ENCODE peak calls at places on chromosomes 11 and 22, in five cellular contexts. Q, T, Y, M and S are unnamed samples. For H3K36me3, the result is how much of the 10 kb centered on the place peaks cover.

GRCh38 chr11:67291481-67292381 is 2.6 kb downstream of the ANKRD13D start:
- DNase-seq in Q (no peak), Y (no peak), T (no peak), M (no peak), S (no peak)

GRCh38 chr22:29689872-29690213 is 30.0 kb upstream of the CABP7 start:
- DNase-seq in Y (no peak), Q (peak), M (peak), T (peak), S (no peak)

GRCh38 chr11:73141031-73141308 is 1.1 kb downstream of the FCHSD2 start:
- DNase-seq in T (no peak), Q (peak), M (no peak), Y (no peak), S (peak)

GRCh38 chr22:48404004-48404403 is 1423.7 kb downstream of the BRD1 start:
- DNase-seq in T (no peak), M (no peak), Q (no peak), Y (no peak), S (no peak)

GRCh38 chr11:45872513-45873356 is 12.7 kb upstream of the MAPK8IP1 start:
- DNase-seq in Q (peak), Y (no peak), T (no peak), M (peak), S (no peak)

GRCh38 chr11:13465909-13466371 is 2.9 kb upstream of the BTBD10 start:
- DNase-seq in M (no peak), Y (no peak), T (no peak), Q (peak), S (no peak)

GRCh38 chr11:1297011-1297575 is 12.3 kb downstream of the TOLLIP start:
- DNase-seq in Y (no peak), T (no peak), Q (no peak), M (peak), S (no peak)

GRCh38 chr11:10514210-10514609 is 26.8 kb downstream of the RNF141 start:
- DNase-seq in M (no peak), Y (no peak), Q (no peak), T (no peak), S (no peak)

GRCh38 chr11:121964591-121964990 is 151.4 kb downstream of the BLID start:
- DNase-seq in Y (no peak), T (no peak), Q (no peak), M (no peak), S (no peak)

GRCh38 chr22:38317237-38317994 is at the start of gene CSNK1E:
- DNase-seq in M (peak), Q (peak), Y (peak), T (peak), S (peak)

GRCh38 chr11:29486301-29486700 is 530.5 kb downstream of the KCNA4 start:
- DNase-seq in Q (no peak), T (no peak), Y (no peak), M (no peak), S (no peak)

GRCh38 chr11:29481721-29482120 is 535.1 kb downstream of the KCNA4 start:
- DNase-seq in Y (no peak), T (no peak), M (no peak), Q (no peak), S (no peak)

GRCh38 chr11:29482510-29482909 is 534.3 kb downstream of the KCNA4 start:
- DNase-seq in Y (no peak), T (no peak), Q (no peak), M (no peak), S (no peak)

GRCh38 chr11:29484548-29484947 is 532.3 kb downstream of the KCNA4 start:
- DNase-seq in Q (no peak), T (no peak), M (no peak), Y (no peak), S (no peak)

DNA sequence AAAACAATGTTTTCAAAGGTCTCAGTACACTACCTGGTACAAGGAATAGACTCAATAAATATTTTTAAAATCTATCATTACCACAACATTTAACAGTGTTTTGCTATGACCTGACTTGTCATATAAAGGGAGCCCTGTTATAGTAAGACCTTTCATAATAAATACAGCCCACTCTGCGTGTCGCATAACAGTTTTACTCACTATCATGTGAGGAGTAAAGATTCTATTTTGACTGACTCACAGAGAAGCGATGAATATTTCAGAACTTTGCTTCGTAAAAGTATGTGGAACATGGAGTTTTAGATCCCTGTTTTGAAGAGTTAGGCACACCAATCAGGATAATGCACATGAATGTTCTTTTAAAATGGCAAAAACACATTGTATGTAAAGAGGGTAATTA is 531.2 kb downstream of the KCNA4 start:
- DNase-seq in Q (no peak), Y (no peak), M (no peak), T (no peak), S (no peak)
- H3K4me3 ChIP-seq in Q (no peak), Y (no peak), M (no peak), T (no peak), S (no peak)

DNA sequence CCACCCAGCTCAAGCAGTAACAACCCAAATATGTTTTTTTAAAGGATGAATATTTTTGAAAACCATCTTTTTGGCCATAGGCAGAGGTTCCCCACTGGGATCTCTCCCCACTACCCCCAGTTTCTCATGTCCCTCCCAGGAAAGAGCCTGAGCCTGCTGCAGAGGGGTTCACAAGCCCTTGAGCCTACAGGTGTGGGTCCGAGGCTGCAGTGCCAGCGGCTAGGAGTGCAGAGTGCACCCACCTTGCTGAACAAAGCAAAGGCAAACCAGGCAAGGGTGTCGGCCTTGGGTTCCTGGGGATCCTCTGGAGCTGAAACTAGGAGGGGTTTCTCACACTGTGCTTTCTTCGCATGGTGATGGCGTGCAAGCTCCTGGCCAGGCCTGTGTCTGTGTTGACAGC is 35.0 kb downstream of the GNAZ start:
- DNase-seq in M (no peak), T (no peak), Q (no peak), Y (no peak), S (no peak)
- H3K36me3 ChIP-seq in M (under half), T (under half), Q (under half), Y (under half), S (under half)

GRCh38 chr11:133787379-133788103 is 57.8 kb downstream of the SPATA19 start:
- DNase-seq in M (peak), Q (peak), Y (no peak), T (no peak), S (no peak)
- H3K4me3 ChIP-seq in M (no peak), Q (no peak), Y (peak), T (no peak), S (peak)

GRCh38 chr11:69268911-69269310 is 25.0 kb upstream of the MYEOV start:
- DNase-seq in Y (no peak), M (no peak), Q (no peak), T (no peak), S (no peak)

GRCh38 chr11:69265911-69266510 is 27.9 kb upstream of the MYEOV start:
- DNase-seq in T (no peak), Q (no peak), Y (no peak), M (no peak), S (no peak)

GRCh38 chr11:69269388-69269787 is 24.6 kb upstream of the MYEOV start:
- DNase-seq in M (no peak), T (no peak), Y (no peak), Q (no peak), S (no peak)

GRCh38 chr11:69265210-69265609 is 28.7 kb upstream of the MYEOV start:
- DNase-seq in M (no peak), Q (no peak), Y (no peak), T (no peak), S (no peak)

DNA sequence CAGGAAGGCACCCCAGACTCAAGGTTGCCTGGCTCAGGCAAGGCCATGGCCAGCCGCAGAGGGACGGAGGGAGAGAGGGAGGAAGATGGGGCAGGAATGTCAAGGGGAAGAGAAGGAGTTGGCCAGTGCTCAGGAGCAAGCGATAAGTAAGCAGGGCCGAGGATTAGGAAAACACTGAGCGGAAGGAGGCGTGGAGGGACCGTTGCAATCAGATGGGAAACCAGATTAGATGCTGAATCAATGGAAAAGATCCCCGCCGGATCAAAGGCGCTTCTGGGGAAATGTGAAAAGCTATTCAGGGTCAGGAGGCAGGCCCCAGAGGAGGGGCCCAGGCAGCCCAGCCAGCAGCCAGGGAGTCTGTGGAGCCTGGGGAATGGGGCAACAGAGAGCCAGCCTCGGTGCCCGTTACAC is 26.6 kb upstream of the MYEOV start:
- DNase-seq in Y (no peak), Q (no peak), M (no peak), T (no peak), S (no peak)
- H3K36me3 ChIP-seq in Y (under half), Q (under half), M (under half), T (under half), S (under half)

GRCh38 chr11:20027546-20028014 is 132.7 kb downstream of the DBX1 start:
- DNase-seq in T (no peak), Q (no peak), M (no peak), Y (no peak), S (no peak)

GRCh38 chr11:20030472-20030871 is 129.8 kb downstream of the DBX1 start:
- DNase-seq in Y (no peak), M (no peak), Q (no peak), T (no peak), S (no peak)

GRCh38 chr11:20031155-20032001 is 128.9 kb downstream of the DBX1 start:
- DNase-seq in Q (no peak), Y (no peak), T (no peak), M (peak), S (no peak)

GRCh38 chr11:20026629-20027545 is 133.4 kb downstream of the DBX1 start:
- DNase-seq in Q (no peak), T (peak), M (peak), Y (no peak), S (no peak)

DNA sequence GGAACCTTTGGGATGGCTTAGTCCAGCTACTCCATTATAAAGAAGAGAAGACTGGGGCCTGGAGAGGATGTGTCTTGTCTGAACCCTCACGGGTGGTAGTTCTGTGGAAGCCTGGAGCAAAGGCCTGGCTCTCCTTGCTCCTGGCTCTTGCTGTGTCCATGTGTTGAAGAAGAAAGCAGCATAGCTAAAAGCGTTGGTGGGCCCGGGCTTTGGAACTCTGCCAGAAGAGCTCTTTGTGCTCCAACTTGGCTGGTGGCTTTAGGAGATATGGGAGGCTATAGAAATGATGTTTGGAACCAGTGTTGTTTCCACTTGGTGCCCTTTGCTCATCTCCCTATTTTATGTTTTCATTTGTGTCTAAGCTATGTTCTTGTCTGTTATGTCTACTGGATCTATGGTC is 131.1 kb downstream of the DBX1 start:
- DNase-seq in T (no peak), Y (no peak), M (peak), Q (peak), S (no peak)
- H3K4me3 ChIP-seq in T (no peak), Y (no peak), M (no peak), Q (no peak), S (no peak)

GRCh38 chr11:76074178-76075112 is 131.9 kb downstream of the WNT11 start:
- DNase-seq in Q (no peak), Y (no peak), T (no peak), M (no peak), S (no peak)
- H3K36me3 ChIP-seq in Q (under half), Y (under half), T (under half), M (under half), S (under half)

GRCh38 chr22:42939941-42940653 is 74.9 kb downstream of the PACSIN2 start:
- DNase-seq in M (peak), Q (no peak), Y (no peak), T (no peak), S (peak)

GRCh38 chr22:42938449-42938848 is 76.5 kb downstream of the PACSIN2 start:
- DNase-seq in M (peak), Y (no peak), T (no peak), Q (no peak), S (no peak)

GRCh38 chr22:42939451-42939881 is 75.5 kb downstream of the PACSIN2 start:
- DNase-seq in M (peak), Q (no peak), Y (no peak), T (no peak), S (no peak)

GRCh38 chr22:42938976-42939375 is 76.0 kb downstream of the PACSIN2 start:
- DNase-seq in Y (no peak), Q (no peak), M (peak), T (no peak), S (no peak)

GRCh38 chr22:42937164-42937854 is 77.6 kb downstream of the PACSIN2 start:
- DNase-seq in Y (peak), Q (no peak), M (peak), T (peak), S (peak)
- H3K4me3 ChIP-seq in Y (peak), Q (no peak), M (no peak), T (no peak), S (no peak)

GRCh38 chr11:68564261-68564660 is 103.7 kb downstream of the PPP6R3 start:
- DNase-seq in T (no peak), Y (no peak), Q (no peak), M (no peak), S (no peak)
- H3K36me3 ChIP-seq in T (under half), Y (under half), Q (under half), M (half or more), S (half or more)

DNA sequence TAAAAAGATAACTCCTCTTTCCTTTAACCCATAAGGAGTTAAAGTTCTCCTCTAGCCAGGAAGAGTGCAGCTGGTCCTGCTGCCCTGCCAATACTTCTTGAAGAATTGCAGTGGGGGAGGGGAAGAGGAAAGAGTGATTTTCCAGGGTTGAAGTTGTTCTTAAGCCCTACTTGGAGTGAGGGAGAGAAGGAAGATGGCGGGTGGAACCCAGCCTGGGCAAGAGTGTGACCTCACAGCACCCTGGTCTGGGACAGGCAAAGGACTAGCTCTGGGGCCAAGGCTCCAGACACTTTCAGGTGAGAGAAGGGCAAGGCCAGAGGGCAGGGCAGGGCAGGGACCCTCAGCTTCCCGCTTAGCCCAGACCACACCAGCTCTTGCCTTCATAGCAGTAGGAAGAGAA is 6.6 kb downstream of the TNKS1BP1 start:
- DNase-seq in T (no peak), M (no peak), Y (no peak), Q (no peak), S (no peak)
- H3K4me3 ChIP-seq in T (no peak), M (no peak), Y (no peak), Q (no peak), S (peak)

GRCh38 chr22:50216684-50217520 is 16.1 kb downstream of the SELENOO start:
- DNase-seq in T (no peak), Q (no peak), M (no peak), Y (no peak), S (no peak)

GRCh38 chr22:50215297-50216049 is 14.7 kb downstream of the SELENOO start:
- DNase-seq in Y (no peak), Q (no peak), T (no peak), M (no peak), S (no peak)

GRCh38 chr22:50217543-50218152 is 16.8 kb downstream of the SELENOO start:
- DNase-seq in Y (no peak), M (peak), Q (no peak), T (no peak), S (no peak)

GRCh38 chr22:50218153-50218995 is 17.6 kb downstream of the SELENOO start:
- DNase-seq in Y (no peak), T (no peak), Q (peak), M (peak), S (no peak)

GRCh38 chr22:50216161-50216683 is 15.4 kb downstream of the SELENOO start:
- DNase-seq in T (no peak), Q (no peak), Y (no peak), M (no peak), S (no peak)
- H3K36me3 ChIP-seq in T (under half), Q (under half), Y (under half), M (half or more), S (half or more)